ENCODE peak calls at places on chromosome 21, in eight cellular contexts. P, T, X, A, D, U, E and B are unnamed samples.

GRCh38 chr21:46617267-46618051 is 12.6 kb upstream of the S100B start:
- DNase-seq in P (no peak), T (no peak), X (no peak), A (no peak), D (no peak), U (no peak), E (no peak), B (peak)

GRCh38 chr21:21997390-21998333 is 999.5 kb downstream of the NCAM2 start:
- DNase-seq in P (no peak), T (no peak), X (no peak), A (no peak), D (no peak), U (no peak), E (peak), B (no peak)

GRCh38 chr21:24594082-24594481 is 1013.2 kb downstream of the MRPL39 start:
- DNase-seq in P (no peak), T (no peak), X (no peak), A (no peak), D (no peak), U (no peak), E (no peak), B (no peak)

GRCh38 chr21:21688877-21689276 is 690.7 kb downstream of the NCAM2 start:
- DNase-seq in P (no peak), T (no peak), X (no peak), A (no peak), D (no peak), U (peak), E (peak), B (peak)

GRCh38 chr21:34945288-34945687 is 103.8 kb downstream of the RUNX1 start:
- DNase-seq in P (no peak), T (no peak), X (no peak), A (no peak), D (no peak), U (no peak), E (no peak), B (no peak)

GRCh38 chr21:26405735-26406361 is 167.2 kb downstream of the CYYR1 start:
- DNase-seq in P (no peak), T (no peak), X (peak), A (peak), D (no peak), U (no peak), E (peak), B (peak)

GRCh38 chr21:31460985-31461384 is 116.9 kb upstream of the TIAM1 start:
- DNase-seq in P (no peak), T (no peak), X (no peak), A (no peak), D (no peak), U (no peak), E (no peak), B (no peak)

GRCh38 chr21:24895885-24896734 is 711.2 kb downstream of the MRPL39 start:
- DNase-seq in P (no peak), T (no peak), X (no peak), A (no peak), D (no peak), U (no peak), E (peak), B (peak)

GRCh38 chr21:21085206-21085605 is 87.0 kb downstream of the NCAM2 start:
- DNase-seq in P (no peak), T (no peak), X (no peak), A (no peak), D (no peak), U (no peak), E (no peak), B (no peak)

GRCh38 chr21:29265690-29266479 is 32.8 kb upstream of the BACH1 start:
- DNase-seq in P (no peak), T (no peak), X (no peak), A (no peak), D (no peak), U (no peak), E (peak), B (no peak)

GRCh38 chr21:40851749-40852148 is 4.8 kb upstream of the DSCAM start:
- DNase-seq in P (no peak), T (no peak), X (no peak), A (no peak), D (no peak), U (no peak), E (no peak), B (no peak)

GRCh38 chr21:29002442-29003144 is 9.9 kb upstream of the LTN1 start:
- DNase-seq in P (peak), T (peak), X (peak), A (peak), D (peak), U (peak), E (peak), B (peak)

GRCh38 chr21:29309703-29310102 is 11.0 kb downstream of the BACH1 start:
- DNase-seq in P (no peak), T (no peak), X (no peak), A (no peak), D (no peak), U (no peak), E (no peak), B (no peak)

GRCh38 chr21:41877901-41878830 is 978 bp downstream of the PRDM15 start:
- DNase-seq in P (peak), T (no peak), X (no peak), A (no peak), D (peak), U (no peak), E (peak), B (peak)
- H3K4me3 ChIP-seq in P (peak), T (peak), X (peak), A (peak), D (peak), U (peak), E (peak), B (peak)

DNA sequence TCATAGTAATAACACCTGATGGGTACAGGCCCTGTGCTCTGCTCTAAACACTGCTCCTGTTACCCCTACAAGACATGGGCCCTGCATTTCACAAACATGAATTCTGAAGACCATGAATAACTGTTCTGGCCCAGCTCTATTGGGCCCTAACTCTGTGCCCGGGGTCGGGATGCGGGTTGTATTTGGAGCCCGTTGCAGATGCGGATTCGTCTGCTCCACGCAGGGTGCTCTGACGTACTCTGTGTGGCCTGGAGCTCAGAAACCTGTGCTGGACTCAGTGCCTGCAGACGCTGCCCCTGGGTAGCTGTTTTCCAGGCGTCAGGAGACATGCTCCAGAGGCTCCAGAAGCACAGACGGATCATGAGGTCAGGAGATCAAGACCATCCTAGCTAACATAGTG is 10.1 kb upstream of the TCP10L start:
- DNase-seq in P (no peak), T (no peak), X (no peak), A (no peak), D (no peak), U (no peak), E (no peak), B (no peak)
- H3K4me3 ChIP-seq in P (no peak), T (no peak), X (no peak), A (no peak), D (no peak), U (no peak), E (no peak), B (no peak)

GRCh38 chr21:33691945-33692594 is 49.8 kb downstream of the ITSN1 start:
- DNase-seq in P (no peak), T (no peak), X (no peak), A (no peak), D (no peak), U (no peak), E (no peak), B (peak)
- H3K4me3 ChIP-seq in P (no peak), T (no peak), X (no peak), A (no peak), D (no peak), U (no peak), E (no peak), B (no peak)

DNA sequence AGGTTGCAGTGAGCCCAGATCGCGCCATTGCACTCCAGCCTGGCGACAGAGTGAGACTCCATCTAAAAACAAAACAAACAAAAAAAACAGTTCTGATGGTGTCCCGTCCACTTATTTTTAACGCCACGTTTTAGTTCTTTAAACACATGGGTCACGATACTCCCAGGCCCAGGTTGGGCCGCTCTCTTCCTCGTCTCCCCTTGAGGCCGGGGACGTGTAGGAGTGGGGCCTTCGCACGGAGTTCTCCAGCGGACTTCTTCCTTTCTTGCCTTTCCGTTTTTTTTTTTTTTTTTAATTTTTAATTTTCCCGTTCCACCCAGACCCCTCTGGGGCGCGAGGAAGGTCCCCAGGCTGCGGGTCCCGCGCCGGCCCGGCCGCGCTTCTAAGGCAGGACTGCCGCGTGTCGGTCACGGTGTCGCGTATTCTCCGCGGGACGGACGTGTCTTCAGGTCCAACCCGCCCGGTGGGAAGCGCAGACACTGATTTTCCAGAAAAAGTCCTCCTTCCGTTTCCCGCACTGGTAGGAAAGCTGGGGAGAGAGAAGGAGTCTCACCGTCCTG is 47.5 kb upstream of the SLC19A1 start:
- DNase-seq in P (no peak), T (no peak), X (no peak), A (no peak), D (no peak), U (no peak), E (no peak), B (no peak)
- H3K4me3 ChIP-seq in P (peak), T (peak), X (peak), A (no peak), D (peak), U (peak), E (no peak), B (peak)

DNA sequence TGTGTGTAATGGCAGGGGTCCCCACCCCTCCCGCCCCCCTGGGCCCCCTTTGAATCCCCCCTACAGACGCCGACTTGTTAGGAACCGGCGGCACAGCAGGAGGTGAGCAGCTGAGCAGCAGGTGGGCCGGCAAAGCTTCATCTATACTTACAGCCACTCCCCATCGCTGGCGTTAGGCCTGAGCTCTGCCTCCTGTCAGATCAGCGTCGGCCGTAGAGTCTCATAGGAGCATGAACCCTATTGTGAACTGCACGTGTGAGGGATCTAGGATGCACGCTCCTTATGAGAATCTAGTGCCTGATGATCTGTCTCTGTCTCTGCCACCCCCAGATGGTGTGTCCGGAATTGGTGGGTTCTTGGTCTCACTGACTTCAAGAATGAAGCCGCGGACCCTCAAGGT is 14.9 kb upstream of the VPS26C start:
- DNase-seq in P (no peak), T (no peak), X (no peak), A (no peak), D (no peak), U (no peak), E (peak), B (no peak)
- H3K4me3 ChIP-seq in P (no peak), T (no peak), X (no peak), A (no peak), D (no peak), U (no peak), E (no peak), B (no peak)

GRCh38 chr21:39655589-39655988 is 42.8 kb downstream of the B3GALT5 start:
- DNase-seq in P (no peak), T (no peak), X (no peak), A (no peak), D (no peak), U (no peak), E (no peak), B (no peak)
- H3K4me3 ChIP-seq in P (no peak), T (no peak), X (no peak), A (no peak), D (no peak), U (no peak), E (no peak), B (no peak)

GRCh38 chr21:44486302-44486701 is 31.0 kb downstream of the LRRC3 start:
- DNase-seq in P (no peak), T (no peak), X (no peak), A (no peak), D (no peak), U (no peak), E (no peak), B (no peak)
- H3K4me3 ChIP-seq in P (no peak), T (no peak), X (no peak), A (peak), D (no peak), U (peak), E (no peak), B (no peak)

GRCh38 chr21:43024737-43025136 is 50.4 kb downstream of the PKNOX1 start:
- DNase-seq in P (no peak), T (no peak), X (no peak), A (no peak), D (no peak), U (no peak), E (no peak), B (no peak)
- H3K4me3 ChIP-seq in P (no peak), T (no peak), X (no peak), A (no peak), D (no peak), U (no peak), E (no peak), B (no peak)

DNA sequence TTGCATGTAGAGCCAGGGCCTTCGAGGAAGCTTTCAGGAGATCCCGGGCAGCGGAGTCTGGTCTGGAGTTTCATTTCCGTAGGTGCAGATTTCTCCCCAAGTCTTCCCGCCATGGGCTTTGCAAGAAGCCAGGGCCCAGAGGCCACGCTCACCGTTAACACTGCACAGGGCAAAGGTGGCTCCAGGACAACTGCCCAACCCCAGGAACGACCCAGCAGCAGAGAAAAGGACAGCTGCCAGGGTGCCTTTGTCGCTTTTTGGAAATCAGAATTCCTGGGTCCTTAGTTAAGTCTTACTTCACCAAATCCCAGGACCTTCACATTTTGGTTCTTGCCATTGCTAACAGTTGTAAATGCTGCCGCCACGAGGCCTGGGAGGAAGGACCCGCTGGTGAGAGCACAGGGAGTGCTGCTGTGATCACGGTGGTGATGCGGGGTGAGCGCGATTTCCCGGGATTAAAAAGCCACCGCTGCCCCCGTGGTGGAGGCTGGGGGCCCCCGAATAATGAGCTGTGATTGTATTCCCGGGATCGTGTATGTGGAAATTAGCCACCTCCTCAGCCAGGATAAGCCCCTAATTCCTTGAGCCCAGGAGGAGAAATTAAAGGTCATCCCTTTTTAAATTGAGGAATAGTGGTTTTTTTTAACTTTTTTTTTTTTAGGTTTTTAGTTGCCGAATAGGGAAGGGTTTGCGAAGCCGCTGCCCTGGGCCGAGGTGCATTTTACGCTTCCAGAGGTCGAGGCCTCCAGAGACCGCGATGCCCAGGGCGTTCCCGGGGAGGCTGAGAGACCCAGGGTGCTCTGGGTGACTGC is 8.2 kb downstream of the SIM2 start:
- DNase-seq in P (no peak), T (no peak), X (no peak), A (no peak), D (peak), U (no peak), E (peak), B (peak)
- H3K4me3 ChIP-seq in P (no peak), T (no peak), X (no peak), A (no peak), D (no peak), U (no peak), E (peak), B (no peak)